ENCODE peak calls at places on chromosomes 12 and 14, in five cellular contexts. W is heart left ventricle, Q is tibial nerve, E is HCT116, G is transverse colon. B is an unnamed sample.

GRCh38 chr14:102255401-102256190 is 49.4 kb downstream of the MOK start:
- DNase-seq in W (no peak), Q (no peak), E (no peak), G (no peak), B (no peak)

GRCh38 chr14:52318829-52319604 is 4.9 kb downstream of the PTGER2 start:
- DNase-seq in W (no peak), Q (no peak), G (no peak), E (no peak), B (no peak)

GRCh38 chr14:99737451-99737951 is 53.4 kb downstream of the CYP46A1 start:
- DNase-seq in E (no peak), G (no peak), W (peak; percentile 81), Q (no peak), B (no peak)

GRCh38 chr12:6336859-6337744 is 4.8 kb downstream of the TNFRSF1A start:
- DNase-seq in W (no peak), G (peak; percentile 62), Q (no peak), E (no peak), B (no peak)

GRCh38 chr14:99324291-99324690 is 52.3 kb upstream of the BCL11B start:
- DNase-seq in G (no peak), Q (no peak), E (no peak), W (no peak), B (peak; percentile 61)

GRCh38 chr14:29215853-29216252 is 449.3 kb downstream of the FOXG1 start:
- DNase-seq in Q (no peak), W (no peak), G (no peak), E (no peak), B (no peak)

GRCh38 chr12:19946549-19946948 is 421.8 kb upstream of the PDE3A start:
- DNase-seq in G (no peak), W (no peak), Q (no peak), E (no peak), B (no peak)

GRCh38 chr14:92847220-92848148 is 53.4 kb downstream of the GOLGA5 start:
- DNase-seq in G (no peak), Q (no peak), E (no peak), W (no peak), B (no peak)

GRCh38 chr14:102316048-102316745 is 3.3 kb upstream of the ZNF839 start:
- DNase-seq in W (peak; percentile 64), Q (peak; percentile 70), G (peak; percentile 39), E (no peak), B (no peak)

GRCh38 chr12:51373222-51373621 is 18.0 kb downstream of the GALNT6 start:
- DNase-seq in G (no peak), E (no peak), W (no peak), Q (no peak), B (no peak)

GRCh38 chr12:51370667-51371066 is 20.5 kb downstream of the GALNT6 start:
- DNase-seq in G (no peak), E (no peak), Q (no peak), W (no peak), B (no peak)

GRCh38 chr12:51374346-51374745 is 16.9 kb downstream of the GALNT6 start:
- DNase-seq in Q (no peak), E (no peak), W (no peak), G (no peak), B (no peak)

GRCh38 chr12:51371295-51371953 is 19.8 kb downstream of the GALNT6 start:
- DNase-seq in Q (peak; percentile 48), W (no peak), G (peak; percentile 15), E (peak; percentile 71), B (no peak)

DNA sequence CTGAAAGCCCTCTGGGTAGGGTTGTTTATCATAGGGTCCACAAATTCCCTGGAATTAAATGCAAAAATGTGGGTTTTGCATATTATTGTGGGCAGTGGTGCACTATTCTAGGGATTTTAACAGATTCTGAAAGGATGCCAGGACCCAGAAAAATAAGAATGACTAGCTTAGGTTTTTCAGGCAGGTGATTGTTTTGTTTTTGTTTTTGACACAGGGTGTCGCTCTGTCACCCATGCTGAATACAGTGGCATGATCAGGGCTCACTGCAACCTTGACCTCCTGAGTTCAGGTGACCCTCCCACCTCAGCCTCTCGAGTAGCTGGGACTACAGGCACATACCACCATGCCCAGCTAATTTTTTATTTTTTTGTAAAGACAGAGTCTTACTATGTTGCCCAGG is 19.2 kb downstream of the GALNT6 start:
- DNase-seq in W (no peak), E (no peak), G (no peak), Q (no peak), B (no peak)
- H3K27me3 ChIP-seq in W (no peaks in the 10 kb centered on the region), E (no peaks in the 10 kb centered on the region), G (no peaks in the 10 kb centered on the region), Q (no peaks in the 10 kb centered on the region), B (no peaks in the 10 kb centered on the region)

GRCh38 chr14:22872833-22873520 is 1.4 kb downstream of the LRP10 start:
- DNase-seq in G (no peak), W (no peak), E (no peak), Q (no peak), B (no peak)

GRCh38 chr14:22870811-22871199 is 735 bp upstream of the LRP10 start:
- DNase-seq in E (no peak), Q (no peak), W (no peak), G (no peak), B (no peak)

GRCh38 chr14:22875003-22875747 is 3.6 kb downstream of the LRP10 start:
- DNase-seq in W (no peak), E (no peak), G (no peak), Q (no peak), B (no peak)

GRCh38 chr14:22871962-22872832 is 657 bp downstream of the LRP10 start:
- DNase-seq in W (peak; percentile 74), G (peak; percentile 92), Q (peak; percentile 91), E (peak; percentile 64), B (no peak)

DNA sequence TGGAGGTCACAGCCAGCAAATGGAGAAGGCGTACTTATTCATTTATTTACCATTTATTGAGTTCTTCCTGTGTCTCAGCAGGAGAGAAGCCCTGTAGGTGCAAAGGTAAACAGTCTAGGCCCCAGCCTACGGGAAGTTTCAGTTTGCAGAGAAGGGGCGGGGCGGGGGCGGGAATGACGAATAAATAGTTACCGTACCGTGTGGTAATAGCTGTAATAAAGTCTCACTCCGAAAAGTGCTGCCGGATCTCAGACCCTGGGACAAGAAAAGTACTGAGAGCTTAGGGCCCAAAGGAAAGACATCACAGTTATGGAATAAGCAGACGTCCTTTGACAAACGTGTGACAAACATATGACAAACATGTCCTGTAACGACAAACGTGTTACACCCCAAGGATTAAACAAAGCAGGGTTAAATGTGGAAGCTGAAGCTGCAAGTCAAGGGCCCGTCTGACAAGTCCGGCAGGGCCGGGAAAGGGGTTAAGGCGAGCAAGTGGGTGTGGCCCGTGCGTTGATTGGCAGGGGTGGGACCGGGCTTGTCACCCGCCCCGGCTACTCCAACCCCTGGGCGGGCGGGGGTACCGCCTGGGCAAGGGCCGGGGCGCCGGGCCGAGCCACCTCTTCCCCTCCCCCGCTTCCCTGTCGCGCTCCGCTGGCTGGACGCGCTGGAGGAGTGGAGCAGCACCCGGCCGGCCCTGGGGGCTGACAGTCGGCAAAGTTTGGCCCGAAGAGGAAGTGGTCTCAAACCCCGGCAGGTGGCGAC is at the start of gene LRP10:
- DNase-seq in Q (peak; percentile 89), E (peak; percentile 85), W (peak; percentile 95), G (peak; percentile 96), B (no peak)
- TF ChIP-seq POLR2A in Q (peak; percentile 57), E (peak; percentile 42), W (peak; percentile 83), G (peak; percentile 92), B (no peak)

DNA sequence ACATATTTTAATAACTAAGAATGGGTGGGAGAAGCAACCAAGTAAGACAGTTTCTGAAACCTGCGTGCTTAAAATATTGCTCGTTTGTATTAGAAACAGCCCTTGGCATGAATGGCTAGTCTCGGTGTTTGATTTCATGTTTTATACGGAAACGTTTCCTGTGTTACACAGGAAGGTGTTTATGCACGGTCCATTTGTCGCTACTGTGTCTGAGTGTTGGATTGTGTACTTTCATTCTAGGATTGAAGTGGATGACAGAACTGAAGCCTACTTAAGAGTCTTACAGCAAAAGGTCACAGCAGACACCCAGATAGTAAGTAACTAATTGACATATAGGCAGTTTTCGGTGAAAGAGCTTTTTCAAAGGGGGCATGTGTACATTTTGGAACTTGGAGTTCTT is 19.6 kb downstream of the PIWIL1 start:
- DNase-seq in G (no peak), W (no peak), E (no peak), Q (no peak), B (no peak)
- H3K27me3 ChIP-seq in G (peaks cover 27% of the 10 kb centered on the region), W (no peaks in the 10 kb centered on the region), E (peaks cover 3% of the 10 kb centered on the region), Q (no peaks in the 10 kb centered on the region), B (no peaks in the 10 kb centered on the region)

GRCh38 chr14:25046301-25046943 is 3.5 kb downstream of the STXBP6 start:
- DNase-seq in E (no peak), W (no peak), Q (no peak), G (no peak), B (no peak)
- TF ChIP-seq POLR2A in E (no peak), W (no peak), Q (no peak), G (no peak), B (no peak)

GRCh38 chr12:48019639-48020265 is 15.5 kb upstream of the COL2A1 start:
- DNase-seq in W (no peak), E (no peak), G (no peak), Q (no peak), B (no peak)
- H3K27me3 ChIP-seq in W (no peaks in the 10 kb centered on the region), E (peaks cover 18% of the 10 kb centered on the region), G (peaks cover 8% of the 10 kb centered on the region), Q (no peaks in the 10 kb centered on the region), B (no peaks in the 10 kb centered on the region)

DNA sequence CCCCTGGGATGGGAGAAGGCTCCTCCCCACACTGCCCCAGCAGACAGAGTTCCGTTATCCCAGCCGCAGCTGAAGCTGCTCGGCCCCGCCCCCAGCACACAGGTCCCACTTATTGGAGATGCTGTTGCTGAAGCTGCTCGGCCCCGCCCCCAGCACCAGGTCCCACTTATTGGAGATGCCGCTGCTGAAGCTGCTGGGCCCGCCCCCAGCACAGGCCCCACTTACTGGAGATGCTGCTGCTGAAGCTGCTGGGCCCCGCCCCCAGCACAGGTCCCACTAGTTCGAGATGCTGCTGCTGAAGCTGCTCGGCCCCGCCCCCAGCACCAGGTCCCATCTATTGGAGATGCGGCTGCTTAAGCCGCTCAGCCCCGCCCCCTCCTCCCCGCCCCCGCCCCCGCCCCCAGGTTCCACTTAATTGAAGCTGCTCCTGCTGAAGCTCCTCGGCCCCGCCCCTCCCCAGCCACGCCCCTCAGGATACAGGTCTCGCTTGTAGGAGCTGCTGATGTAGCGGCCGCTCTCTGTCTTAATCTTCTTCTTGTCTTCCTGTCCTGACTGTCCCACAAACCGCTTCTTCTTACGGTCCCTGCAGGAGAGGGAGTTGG is 12.0 kb downstream of the CFAP73 start:
- DNase-seq in Q (no peak), W (no peak), E (peak; percentile 74), G (no peak), B (no peak)
- TF ChIP-seq POLR2A in Q (no peak), W (no peak), E (no peak), G (no peak), B (no peak)

DNA sequence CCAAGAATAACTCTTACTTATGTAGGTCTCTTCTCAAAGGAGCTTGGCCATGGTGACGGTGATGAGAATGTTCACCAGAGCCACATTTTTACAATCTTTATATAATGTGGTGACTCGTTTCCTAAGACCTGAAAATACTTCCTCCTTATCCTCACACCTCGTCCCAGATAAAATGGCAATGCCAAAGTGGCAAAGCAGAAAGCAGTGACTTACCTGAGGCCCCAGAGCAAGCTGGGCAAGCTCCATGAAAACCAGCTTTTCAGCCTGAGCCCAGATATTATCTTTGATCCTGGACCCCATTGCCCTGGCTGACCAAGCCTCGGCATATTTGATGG is 173.6 kb upstream of the PRMT8 start:
- DNase-seq in Q (no peak), G (no peak), W (no peak), E (no peak), B (no peak)
- H3K27me3 ChIP-seq in Q (no peaks in the 10 kb centered on the region), G (no peaks in the 10 kb centered on the region), W (no peaks in the 10 kb centered on the region), E (no peaks in the 10 kb centered on the region), B (no peaks in the 10 kb centered on the region)